ENCODE peak calls at places on chromosomes 1 and 21, in five cellular contexts. One of them, this sample, is unnamed.
A peak's percentile ranks its signal among the peaks of the same experiment; 100 is the strongest.

GRCh38 chr1:58780586-58781452 is 3.0 kb downstream of the JUN start:
- DNase-seq in MV-4-11: no peak
- DNase-seq in stimulated activated naive CD4-positive, alpha-beta T cell: peak; percentile 31
- DNase-seq in foreskin fibroblast: no peak
- DNase-seq in T-helper 1 cell: no peak
- DNase-seq in this sample: peak; percentile 25

GRCh38 chr1:226688056-226688748 is 50.9 kb downstream of the ITPKB start:
- DNase-seq in stimulated activated naive CD4-positive, alpha-beta T cell: no peak
- DNase-seq in T-helper 1 cell: no peak
- DNase-seq in foreskin fibroblast: no peak
- DNase-seq in MV-4-11: no peak
- DNase-seq in this sample: no peak

GRCh38 chr1:82318921-82319320 is 518.2 kb downstream of the ADGRL2 start:
- DNase-seq in T-helper 1 cell: no peak
- DNase-seq in stimulated activated naive CD4-positive, alpha-beta T cell: no peak
- DNase-seq in MV-4-11: no peak
- DNase-seq in foreskin fibroblast: peak; percentile 7
- DNase-seq in this sample: no peak

GRCh38 chr1:113868387-113869083 is 3.0 kb downstream of the PTPN22 start:
- DNase-seq in stimulated activated naive CD4-positive, alpha-beta T cell: no peak
- DNase-seq in MV-4-11: no peak
- DNase-seq in foreskin fibroblast: peak; percentile 35
- DNase-seq in T-helper 1 cell: no peak
- DNase-seq in this sample: no peak

GRCh38 chr1:91535441-91535840 is 34.8 kb downstream of the CDC7 start:
- DNase-seq in MV-4-11: no peak
- DNase-seq in T-helper 1 cell: no peak
- DNase-seq in stimulated activated naive CD4-positive, alpha-beta T cell: no peak
- DNase-seq in foreskin fibroblast: no peak
- DNase-seq in this sample: no peak

GRCh38 chr1:165350861-165351260 is 5.7 kb downstream of the LMX1A start:
- DNase-seq in MV-4-11: no peak
- DNase-seq in T-helper 1 cell: no peak
- DNase-seq in foreskin fibroblast: no peak
- DNase-seq in stimulated activated naive CD4-positive, alpha-beta T cell: no peak
- DNase-seq in this sample: no peak

GRCh38 chr1:29563092-29563491 is 326.8 kb downstream of the PTPRU start:
- DNase-seq in stimulated activated naive CD4-positive, alpha-beta T cell: no peak
- DNase-seq in foreskin fibroblast: no peak
- DNase-seq in MV-4-11: no peak
- DNase-seq in T-helper 1 cell: no peak
- DNase-seq in this sample: no peak

GRCh38 chr21:15552914-15553491 is 176.8 kb upstream of the USP25 start:
- DNase-seq in foreskin fibroblast: no peak
- DNase-seq in T-helper 1 cell: no peak
- DNase-seq in MV-4-11: peak; percentile 56
- DNase-seq in stimulated activated naive CD4-positive, alpha-beta T cell: peak; percentile 32
- DNase-seq in this sample: no peak

GRCh38 chr1:8879348-8880067 is 1.0 kb upstream of the ENO1 start:
- DNase-seq in foreskin fibroblast: no peak
- DNase-seq in T-helper 1 cell: no peak
- DNase-seq in stimulated activated naive CD4-positive, alpha-beta T cell: no peak
- DNase-seq in MV-4-11: no peak
- DNase-seq in this sample: no peak

GRCh38 chr1:183137782-183138181 is 48.3 kb upstream of the LAMC2 start:
- DNase-seq in foreskin fibroblast: no peak
- DNase-seq in T-helper 1 cell: no peak
- DNase-seq in stimulated activated naive CD4-positive, alpha-beta T cell: no peak
- DNase-seq in MV-4-11: no peak
- DNase-seq in this sample: no peak

GRCh38 chr21:41663805-41664788 is 102.8 kb downstream of the RIPK4 start:
- DNase-seq in T-helper 1 cell: no peak
- DNase-seq in MV-4-11: peak; percentile 88
- DNase-seq in stimulated activated naive CD4-positive, alpha-beta T cell: no peak
- DNase-seq in foreskin fibroblast: peak; percentile 21
- DNase-seq in this sample: no peak

GRCh38 chr21:34198232-34199120 is 125.1 kb downstream of the MRPS6 start:
- DNase-seq in MV-4-11: peak; percentile 46
- DNase-seq in stimulated activated naive CD4-positive, alpha-beta T cell: peak; percentile 29
- DNase-seq in T-helper 1 cell: no peak
- DNase-seq in foreskin fibroblast: no peak
- DNase-seq in this sample: no peak

GRCh38 chr1:201504179-201504631 is 2.7 kb downstream of the CSRP1 start:
- DNase-seq in foreskin fibroblast: no peak
- DNase-seq in stimulated activated naive CD4-positive, alpha-beta T cell: no peak
- DNase-seq in MV-4-11: no peak
- DNase-seq in T-helper 1 cell: no peak
- DNase-seq in this sample: no peak

GRCh38 chr1:7679873-7680790 is 91.0 kb upstream of the VAMP3 start:
- DNase-seq in foreskin fibroblast: peak; percentile 12
- DNase-seq in MV-4-11: peak; percentile 30
- DNase-seq in T-helper 1 cell: no peak
- DNase-seq in stimulated activated naive CD4-positive, alpha-beta T cell: peak; percentile 17
- DNase-seq in this sample: peak; percentile 21

GRCh38 chr1:26857473-26857872 is 5.5 kb upstream of the SFN start:
- DNase-seq in foreskin fibroblast: no peak
- DNase-seq in T-helper 1 cell: no peak
- DNase-seq in MV-4-11: no peak
- DNase-seq in stimulated activated naive CD4-positive, alpha-beta T cell: no peak
- DNase-seq in this sample: no peak

GRCh38 chr1:147267711-147268110 is 25.2 kb downstream of the CHD1L start:
- DNase-seq in foreskin fibroblast: no peak
- DNase-seq in MV-4-11: no peak
- DNase-seq in T-helper 1 cell: no peak
- DNase-seq in stimulated activated naive CD4-positive, alpha-beta T cell: no peak
- DNase-seq in this sample: no peak

GRCh38 chr1:20302093-20302471 is 11.4 kb downstream of the VWA5B1 start:
- DNase-seq in foreskin fibroblast: no peak
- DNase-seq in MV-4-11: no peak
- DNase-seq in T-helper 1 cell: no peak
- DNase-seq in stimulated activated naive CD4-positive, alpha-beta T cell: no peak
- DNase-seq in this sample: no peak

GRCh38 chr1:8629241-8630091 is 188.0 kb downstream of the RERE start:
- DNase-seq in foreskin fibroblast: peak; percentile 22
- DNase-seq in MV-4-11: peak; percentile 68
- DNase-seq in T-helper 1 cell: no peak
- DNase-seq in stimulated activated naive CD4-positive, alpha-beta T cell: no peak
- DNase-seq in this sample: no peak

GRCh38 chr21:17612023-17612564 is 607 bp downstream of the BTG3 start:
- DNase-seq in MV-4-11: no peak
- DNase-seq in T-helper 1 cell: peak; percentile 7
- DNase-seq in foreskin fibroblast: no peak
- DNase-seq in stimulated activated naive CD4-positive, alpha-beta T cell: peak; percentile 26
- DNase-seq in this sample: no peak

GRCh38 chr1:220681220-220681847 is 8.8 kb upstream of the C1orf115 start:
- DNase-seq in MV-4-11: no peak
- DNase-seq in T-helper 1 cell: no peak
- DNase-seq in foreskin fibroblast: no peak
- DNase-seq in stimulated activated naive CD4-positive, alpha-beta T cell: no peak
- DNase-seq in this sample: no peak

GRCh38 chr1:200890027-200890426 is 4.7 kb upstream of the INAVA start:
- DNase-seq in stimulated activated naive CD4-positive, alpha-beta T cell: no peak
- DNase-seq in MV-4-11: no peak
- DNase-seq in T-helper 1 cell: no peak
- DNase-seq in foreskin fibroblast: no peak
- DNase-seq in this sample: no peak

GRCh38 chr1:111738436-111739221 is 566 bp downstream of the INKA2 start:
- DNase-seq in T-helper 1 cell: no peak
- DNase-seq in stimulated activated naive CD4-positive, alpha-beta T cell: no peak
- DNase-seq in foreskin fibroblast: peak; percentile 69
- DNase-seq in MV-4-11: no peak
- DNase-seq in this sample: peak; percentile 16

GRCh38 chr21:31260790-31261189 is 83.3 kb downstream of the TIAM1 start:
- DNase-seq in foreskin fibroblast: no peak
- DNase-seq in MV-4-11: no peak
- DNase-seq in stimulated activated naive CD4-positive, alpha-beta T cell: no peak
- DNase-seq in T-helper 1 cell: no peak
- DNase-seq in this sample: no peak

GRCh38 chr1:71240656-71241055 is 159.8 kb upstream of the ZRANB2 start:
- DNase-seq in foreskin fibroblast: peak; percentile 3
- DNase-seq in T-helper 1 cell: no peak
- DNase-seq in stimulated activated naive CD4-positive, alpha-beta T cell: no peak
- DNase-seq in MV-4-11: no peak
- DNase-seq in this sample: no peak

GRCh38 chr1:33294071-33295010 is 26.6 kb downstream of the A3GALT2 start:
- DNase-seq in stimulated activated naive CD4-positive, alpha-beta T cell: no peak
- DNase-seq in MV-4-11: no peak
- DNase-seq in T-helper 1 cell: no peak
- DNase-seq in foreskin fibroblast: no peak
- DNase-seq in this sample: no peak

GRCh38 chr1:152167835-152168534 is 9.0 kb upstream of the RPTN start:
- DNase-seq in foreskin fibroblast: peak; percentile 76
- DNase-seq in stimulated activated naive CD4-positive, alpha-beta T cell: no peak
- DNase-seq in T-helper 1 cell: no peak
- DNase-seq in MV-4-11: peak; percentile 66
- DNase-seq in this sample: no peak

GRCh38 chr1:218686258-218686657 is 341.1 kb downstream of the TGFB2 start:
- DNase-seq in MV-4-11: no peak
- DNase-seq in T-helper 1 cell: no peak
- DNase-seq in foreskin fibroblast: peak; percentile 68
- DNase-seq in stimulated activated naive CD4-positive, alpha-beta T cell: no peak
- DNase-seq in this sample: no peak

GRCh38 chr21:38308010-38308784 is 51.4 kb downstream of the KCNJ15 start:
- DNase-seq in MV-4-11: no peak
- DNase-seq in T-helper 1 cell: no peak
- DNase-seq in foreskin fibroblast: no peak
- DNase-seq in stimulated activated naive CD4-positive, alpha-beta T cell: no peak
- DNase-seq in this sample: no peak

GRCh38 chr1:19088717-19089442 is 121.2 kb downstream of the UBR4 start:
- DNase-seq in MV-4-11: no peak
- DNase-seq in T-helper 1 cell: no peak
- DNase-seq in stimulated activated naive CD4-positive, alpha-beta T cell: no peak
- DNase-seq in foreskin fibroblast: no peak
- DNase-seq in this sample: no peak

GRCh38 chr1:244815600-244816099 is 19.8 kb upstream of the COX20 start:
- DNase-seq in MV-4-11: peak; percentile 92
- DNase-seq in foreskin fibroblast: no peak
- DNase-seq in T-helper 1 cell: no peak
- DNase-seq in stimulated activated naive CD4-positive, alpha-beta T cell: no peak
- DNase-seq in this sample: no peak

GRCh38 chr1:54894271-54894670 is 7.3 kb upstream of the DHCR24 start:
- DNase-seq in T-helper 1 cell: no peak
- DNase-seq in stimulated activated naive CD4-positive, alpha-beta T cell: no peak
- DNase-seq in foreskin fibroblast: no peak
- DNase-seq in MV-4-11: no peak
- DNase-seq in this sample: no peak

GRCh38 chr1:22796642-22797041 is 86.0 kb downstream of the EPHB2 start:
- DNase-seq in MV-4-11: no peak
- DNase-seq in foreskin fibroblast: peak; percentile 24
- DNase-seq in stimulated activated naive CD4-positive, alpha-beta T cell: no peak
- DNase-seq in T-helper 1 cell: no peak
- DNase-seq in this sample: no peak

This sample was measured in effector CD8-positive, alpha-beta T cell.